ENCODE peak calls at places on chromosomes 13 and 19, in seven cellular contexts. S, D, O, Q, W, X and E are unnamed samples.

GRCh38 chr19:10544753-10545251 is 1.1 kb downstream of the ATG4D start:
- DNase-seq in D (no peak), W (no peak), S (no peak), X (peak; percentile 60), O (no peak), Q (no peak), E (no peak)

GRCh38 chr19:35879068-35879467 is 10.7 kb downstream of the APLP1 start:
- DNase-seq in X (no peak), D (no peak), Q (no peak), W (no peak), O (no peak), S (no peak), E (no peak)

GRCh38 chr19:54448037-54448773 is 794 bp upstream of the LENG8 start:
- DNase-seq in X (peak; percentile 75), S (peak; percentile 60), O (no peak), D (peak; percentile 67), Q (no peak), W (peak; percentile 25), E (peak; percentile 39)

GRCh38 chr13:88895261-88895941 is 1224.2 kb downstream of the SLITRK5 start:
- DNase-seq in X (no peak), S (no peak), D (no peak), W (no peak), Q (no peak), O (no peak), E (no peak)

GRCh38 chr13:79631260-79631659 is 150.3 kb downstream of the NDFIP2 start:
- DNase-seq in X (no peak), S (peak; percentile 89), D (no peak), Q (no peak), W (no peak), O (peak; percentile 68), E (no peak)

GRCh38 chr13:29704648-29705047 is 109.2 kb upstream of the SLC7A1 start:
- DNase-seq in O (no peak), W (no peak), X (no peak), D (no peak), S (no peak), Q (no peak), E (no peak)

GRCh38 chr13:52833261-52833660 is 15.2 kb downstream of the PCDH8 start:
- DNase-seq in D (no peak), O (no peak), Q (no peak), X (no peak), S (no peak), W (no peak), E (no peak)

GRCh38 chr13:31029129-31029528 is 96.7 kb downstream of the TEX26 start:
- DNase-seq in X (no peak), S (peak; percentile 39), D (no peak), W (no peak), Q (no peak), O (no peak), E (no peak)

GRCh38 chr19:18514800-18515682 is 6.8 kb downstream of the ELL start:
- DNase-seq in O (peak; percentile 34), Q (no peak), S (peak; percentile 90), D (peak; percentile 81), X (peak; percentile 92), W (no peak), E (no peak)

GRCh38 chr19:32719611-32720059 is at the start of gene TDRD12:
- DNase-seq in S (no peak), Q (no peak), X (no peak), O (no peak), D (no peak), W (no peak), E (no peak)

GRCh38 chr19:35291259-35291658 is 702 bp upstream of the MAG start:
- DNase-seq in S (no peak), Q (no peak), W (no peak), D (no peak), O (no peak), X (no peak), E (no peak)

GRCh38 chr13:90889906-90890305 is 457.6 kb upstream of the MIR17HG start:
- DNase-seq in O (no peak), D (no peak), Q (no peak), S (no peak), W (no peak), X (no peak), E (no peak)

GRCh38 chr13:33150146-33150545 is 133.9 kb downstream of the KL start:
- DNase-seq in D (no peak), O (no peak), Q (no peak), S (peak; percentile 60), W (no peak), X (no peak), E (no peak)

GRCh38 chr13:113001251-113002140 is 32.5 kb downstream of the MCF2L start:
- DNase-seq in O (peak; percentile 43), W (no peak), Q (no peak), S (peak; percentile 8), X (no peak), D (peak; percentile 38), E (no peak)

GRCh38 chr13:79937311-79938243 is 403.3 kb downstream of the SPRY2 start:
- DNase-seq in X (no peak), Q (no peak), D (no peak), O (no peak), S (no peak), W (no peak), E (no peak)

GRCh38 chr19:2371656-2372055 is 11.6 kb downstream of the TMPRSS9 start:
- DNase-seq in W (no peak), Q (no peak), S (peak; percentile 16), O (no peak), D (no peak), X (no peak), E (no peak)

GRCh38 chr13:86464193-86464592 is 665.0 kb upstream of the SLITRK6 start:
- DNase-seq in D (no peak), S (peak; percentile 1), O (no peak), Q (no peak), X (no peak), W (no peak), E (no peak)

GRCh38 chr19:16096281-16096855 is 15.3 kb upstream of the RAB8A start:
- DNase-seq in X (no peak), S (no peak), Q (no peak), O (no peak), W (no peak), D (no peak), E (no peak)

GRCh38 chr13:33355470-33355869 is 69.9 kb upstream of the STARD13 start:
- DNase-seq in D (no peak), O (no peak), W (no peak), Q (no peak), S (peak; percentile 87), X (no peak), E (no peak)

GRCh38 chr13:42836930-42837329 is 55.5 kb downstream of the FAM216B start:
- DNase-seq in X (no peak), O (no peak), S (peak; percentile 78), W (no peak), D (no peak), Q (no peak), E (no peak)

GRCh38 chr13:33279898-33280549 is 5.5 kb downstream of the STARD13 start:
- DNase-seq in D (no peak), W (no peak), Q (no peak), O (no peak), S (peak; percentile 77), X (no peak), E (no peak)

GRCh38 chr13:113915012-113915763 is 51.3 kb upstream of the GAS6 start:
- DNase-seq in X (no peak), O (no peak), Q (no peak), D (no peak), S (no peak), W (no peak), E (no peak)

GRCh38 chr19:28609091-28609755 is 603.7 kb downstream of the UQCRFS1 start:
- DNase-seq in S (no peak), X (no peak), W (no peak), O (no peak), Q (no peak), D (no peak), E (no peak)

GRCh38 chr19:11113140-11113708 is 24.0 kb downstream of the LDLR start:
- DNase-seq in O (no peak), D (no peak), Q (no peak), S (no peak), X (no peak), W (no peak), E (no peak)

GRCh38 chr13:28494861-28495585 is at the start of gene FLT1:
- DNase-seq in X (no peak), O (no peak), S (peak; percentile 46), Q (peak; percentile 39), D (peak; percentile 85), W (peak; percentile 12), E (peak; percentile 41)

GRCh38 chr19:3470500-3471128 is 9.7 kb downstream of the SMIM24 start:
- DNase-seq in W (no peak), X (no peak), Q (no peak), O (no peak), S (no peak), D (no peak), E (no peak)

GRCh38 chr19:55165952-55166529 is 372 bp downstream of the DNAAF3 start:
- DNase-seq in O (no peak), Q (peak; percentile 40), X (peak; percentile 78), D (peak; percentile 70), S (peak; percentile 84), W (peak; percentile 69), E (no peak)

GRCh38 chr19:2848625-2849024 is 7.3 kb downstream of the ZNF555 start:
- DNase-seq in Q (no peak), D (no peak), X (no peak), W (no peak), O (no peak), S (no peak), E (no peak)

GRCh38 chr19:57067440-57067839 is 52.3 kb upstream of the USP29 start:
- DNase-seq in W (no peak), D (no peak), O (no peak), S (no peak), X (no peak), Q (no peak), E (no peak)

GRCh38 chr13:98571955-98572662 is 4.8 kb downstream of the STK24 start:
- DNase-seq in Q (no peak), D (no peak), O (no peak), X (peak; percentile 84), S (no peak), W (no peak), E (no peak)

GRCh38 chr19:35269425-35270117 is 809 bp downstream of the USF2 start:
- DNase-seq in X (peak; percentile 95), O (no peak), W (peak; percentile 81), D (peak; percentile 87), Q (peak; percentile 69), S (peak; percentile 85), E (peak; percentile 63)

GRCh38 chr19:36051236-36051635 is 2.8 kb downstream of the THAP8 start:
- DNase-seq in W (no peak), S (no peak), Q (no peak), O (no peak), D (no peak), X (no peak), E (no peak)

GRCh38 chr19:18587962-18588610 is 512 bp upstream of the REX1BD start:
- DNase-seq in X (no peak), O (no peak), D (no peak), W (no peak), Q (no peak), S (no peak), E (no peak)

GRCh38 chr19:280541-281007 is 10.6 kb downstream of the PLPP2 start:
- DNase-seq in Q (no peak), D (no peak), S (no peak), X (no peak), O (no peak), W (no peak), E (no peak)